ENCODE peak calls at places on chromosomes 13 and 19, in nine cellular contexts. One of them, this sample, is unnamed. For H3K4me1, the result is how much of the 10 kb centered on the place peaks cover.

GRCh38 chr13:25177012-25177411 is 4.9 kb upstream of the AMER2 start:
- DNase-seq in H9: no peak
- DNase-seq in A549: no peak
- DNase-seq in fibroblast of lung: no peak
- DNase-seq in K562: no peak
- DNase-seq in IMR-90: no peak
- DNase-seq in hepatocyte: no peak
- DNase-seq in PC-9: no peak
- DNase-seq in OCI-LY7: no peak
- DNase-seq in this sample: no peak

GRCh38 chr13:29448124-29448685 is 147.3 kb downstream of the SLC7A1 start:
- DNase-seq in H9: no peak
- DNase-seq in A549: no peak
- DNase-seq in fibroblast of lung: no peak
- DNase-seq in K562: no peak
- DNase-seq in IMR-90: no peak
- DNase-seq in hepatocyte: no peak
- DNase-seq in PC-9: no peak
- DNase-seq in OCI-LY7: peak
- DNase-seq in this sample: no peak

GRCh38 chr13:31517599-31517998 is 221.7 kb upstream of the RXFP2 start:
- DNase-seq in H9: no peak
- DNase-seq in A549: no peak
- DNase-seq in fibroblast of lung: no peak
- DNase-seq in K562: no peak
- DNase-seq in IMR-90: no peak
- DNase-seq in hepatocyte: no peak
- DNase-seq in PC-9: no peak
- DNase-seq in OCI-LY7: no peak
- DNase-seq in this sample: no peak

GRCh38 chr13:85411608-85412007 is 387.6 kb downstream of the SLITRK6 start:
- DNase-seq in H9: no peak
- DNase-seq in A549: no peak
- DNase-seq in fibroblast of lung: no peak
- DNase-seq in K562: no peak
- DNase-seq in IMR-90: peak
- DNase-seq in hepatocyte: no peak
- DNase-seq in PC-9: no peak
- DNase-seq in OCI-LY7: no peak
- DNase-seq in this sample: no peak

GRCh38 chr19:5355076-5355475 is 14.5 kb upstream of the PTPRS start:
- DNase-seq in H9: no peak
- DNase-seq in A549: no peak
- DNase-seq in fibroblast of lung: no peak
- DNase-seq in K562: no peak
- DNase-seq in IMR-90: no peak
- DNase-seq in hepatocyte: no peak
- DNase-seq in PC-9: no peak
- DNase-seq in OCI-LY7: no peak
- DNase-seq in this sample: no peak

GRCh38 chr13:96824110-96824509 is 170.2 kb downstream of the OXGR1 start:
- DNase-seq in H9: no peak
- DNase-seq in A549: no peak
- DNase-seq in fibroblast of lung: no peak
- DNase-seq in K562: no peak
- DNase-seq in IMR-90: no peak
- DNase-seq in hepatocyte: no peak
- DNase-seq in PC-9: no peak
- DNase-seq in OCI-LY7: no peak
- DNase-seq in this sample: no peak

GRCh38 chr19:36771275-36772231 is 1.1 kb downstream of the ZNF850 start:
- DNase-seq in H9: peak
- DNase-seq in A549: peak
- DNase-seq in fibroblast of lung: peak
- DNase-seq in K562: peak
- DNase-seq in IMR-90: peak
- DNase-seq in hepatocyte: peak
- DNase-seq in PC-9: peak
- DNase-seq in OCI-LY7: peak
- DNase-seq in this sample: peak

GRCh38 chr13:96053003-96053703 is at the start of gene UGGT2:
- DNase-seq in H9: peak
- DNase-seq in A549: peak
- DNase-seq in fibroblast of lung: peak
- DNase-seq in K562: peak
- DNase-seq in IMR-90: peak
- DNase-seq in hepatocyte: peak
- DNase-seq in PC-9: peak
- DNase-seq in OCI-LY7: no peak
- DNase-seq in this sample: peak

GRCh38 chr13:69324109-69324886 is 783.3 kb upstream of the ATXN8OS start:
- DNase-seq in H9: no peak
- DNase-seq in A549: peak
- DNase-seq in fibroblast of lung: peak
- DNase-seq in K562: no peak
- DNase-seq in IMR-90: no peak
- DNase-seq in hepatocyte: peak
- DNase-seq in PC-9: no peak
- DNase-seq in OCI-LY7: peak
- DNase-seq in this sample: peak

GRCh38 chr19:35292986-35293732 is 1.2 kb downstream of the MAG start:
- DNase-seq in H9: no peak
- DNase-seq in A549: no peak
- DNase-seq in fibroblast of lung: no peak
- DNase-seq in K562: no peak
- DNase-seq in IMR-90: no peak
- DNase-seq in hepatocyte: no peak
- DNase-seq in PC-9: no peak
- DNase-seq in OCI-LY7: no peak
- DNase-seq in this sample: no peak

GRCh38 chr19:41928221-41928683 is at the start of gene ERFL:
- DNase-seq in H9: no peak
- DNase-seq in A549: no peak
- DNase-seq in fibroblast of lung: no peak
- DNase-seq in K562: peak
- DNase-seq in IMR-90: no peak
- DNase-seq in hepatocyte: no peak
- DNase-seq in PC-9: peak
- DNase-seq in OCI-LY7: peak
- DNase-seq in this sample: peak

GRCh38 chr19:29845576-29846176 is 33.9 kb downstream of the CCNE1 start:
- DNase-seq in H9: peak
- DNase-seq in A549: peak
- DNase-seq in fibroblast of lung: no peak
- DNase-seq in K562: peak
- DNase-seq in IMR-90: peak
- DNase-seq in hepatocyte: peak
- DNase-seq in PC-9: peak
- DNase-seq in OCI-LY7: peak
- DNase-seq in this sample: peak

GRCh38 chr19:2477732-2478191 is 1.8 kb downstream of the GADD45B start:
- DNase-seq in H9: no peak
- DNase-seq in A549: peak
- DNase-seq in fibroblast of lung: peak
- DNase-seq in K562: no peak
- DNase-seq in IMR-90: peak
- DNase-seq in hepatocyte: peak
- DNase-seq in PC-9: peak
- DNase-seq in OCI-LY7: peak
- DNase-seq in this sample: no peak

GRCh38 chr13:98411617-98412310 is 165.1 kb downstream of the STK24 start:
- DNase-seq in H9: no peak
- DNase-seq in A549: no peak
- DNase-seq in fibroblast of lung: no peak
- DNase-seq in K562: no peak
- DNase-seq in IMR-90: no peak
- DNase-seq in hepatocyte: no peak
- DNase-seq in PC-9: no peak
- DNase-seq in OCI-LY7: no peak
- DNase-seq in this sample: no peak

GRCh38 chr13:59472134-59472533 is 691.6 kb downstream of the DIAPH3 start:
- DNase-seq in H9: no peak
- DNase-seq in A549: no peak
- DNase-seq in fibroblast of lung: peak
- DNase-seq in K562: no peak
- DNase-seq in IMR-90: peak
- DNase-seq in hepatocyte: no peak
- DNase-seq in PC-9: no peak
- DNase-seq in OCI-LY7: no peak
- DNase-seq in this sample: no peak

GRCh38 chr19:35449347-35450043 is 1.4 kb downstream of the FFAR2 start:
- DNase-seq in H9: no peak
- DNase-seq in A549: no peak
- DNase-seq in fibroblast of lung: no peak
- DNase-seq in K562: no peak
- DNase-seq in IMR-90: no peak
- DNase-seq in hepatocyte: peak
- DNase-seq in PC-9: peak
- DNase-seq in OCI-LY7: no peak
- DNase-seq in this sample: no peak

GRCh38 chr19:42253245-42254082 is 1.5 kb downstream of the ERF start:
- DNase-seq in H9: peak
- DNase-seq in A549: peak
- DNase-seq in fibroblast of lung: peak
- DNase-seq in K562: peak
- DNase-seq in IMR-90: peak
- DNase-seq in hepatocyte: peak
- DNase-seq in PC-9: peak
- DNase-seq in OCI-LY7: peak
- DNase-seq in this sample: peak

GRCh38 chr19:31534231-31534630 is 185.0 kb upstream of the TSHZ3 start:
- DNase-seq in H9: no peak
- DNase-seq in A549: no peak
- DNase-seq in fibroblast of lung: no peak
- DNase-seq in K562: no peak
- DNase-seq in IMR-90: no peak
- DNase-seq in hepatocyte: no peak
- DNase-seq in PC-9: no peak
- DNase-seq in OCI-LY7: no peak
- DNase-seq in this sample: no peak

GRCh38 chr19:2462635-2463421 is 6.1 kb upstream of the LMNB2 start:
- DNase-seq in H9: peak
- DNase-seq in A549: peak
- DNase-seq in fibroblast of lung: peak
- DNase-seq in K562: no peak
- DNase-seq in IMR-90: peak
- DNase-seq in hepatocyte: peak
- DNase-seq in PC-9: peak
- DNase-seq in OCI-LY7: no peak
- DNase-seq in this sample: peak

GRCh38 chr19:7450243-7451223 is 38.3 kb downstream of the PEX11G start:
- DNase-seq in H9: peak
- DNase-seq in A549: no peak
- DNase-seq in fibroblast of lung: peak
- DNase-seq in K562: no peak
- DNase-seq in IMR-90: peak
- DNase-seq in hepatocyte: peak
- DNase-seq in PC-9: no peak
- DNase-seq in OCI-LY7: peak
- DNase-seq in this sample: peak
- H3K4me1 ChIP-seq in H9: under half
- H3K4me1 ChIP-seq in A549: under half
- H3K4me1 ChIP-seq in fibroblast of lung: under half
- H3K4me1 ChIP-seq in K562: under half
- H3K4me1 ChIP-seq in IMR-90: under half
- H3K4me1 ChIP-seq in hepatocyte: under half
- H3K4me1 ChIP-seq in PC-9: under half
- H3K4me1 ChIP-seq in OCI-LY7: under half
- H3K4me1 ChIP-seq in this sample: under half

GRCh38 chr19:18672044-18672451 is 11.4 kb upstream of the CRTC1 start:
- DNase-seq in H9: no peak
- DNase-seq in A549: no peak
- DNase-seq in fibroblast of lung: no peak
- DNase-seq in K562: no peak
- DNase-seq in IMR-90: no peak
- DNase-seq in hepatocyte: no peak
- DNase-seq in PC-9: no peak
- DNase-seq in OCI-LY7: no peak
- DNase-seq in this sample: no peak
- H3K4me2 ChIP-seq in H9: no peak
- H3K4me2 ChIP-seq in A549: no peak
- H3K4me2 ChIP-seq in fibroblast of lung: peak
- H3K4me2 ChIP-seq in K562: no peak
- H3K4me2 ChIP-seq in IMR-90: no peak
- H3K4me2 ChIP-seq in hepatocyte: peak
- H3K4me2 ChIP-seq in PC-9: no peak
- H3K4me2 ChIP-seq in OCI-LY7: no peak
- H3K4me2 ChIP-seq in this sample: no peak

GRCh38 chr19:4324228-4324627 is 14.4 kb downstream of the STAP2 start:
- DNase-seq in H9: no peak
- DNase-seq in A549: no peak
- DNase-seq in fibroblast of lung: no peak
- DNase-seq in K562: no peak
- DNase-seq in IMR-90: no peak
- DNase-seq in hepatocyte: no peak
- DNase-seq in PC-9: no peak
- DNase-seq in OCI-LY7: no peak
- DNase-seq in this sample: no peak
- H3K4me1 ChIP-seq in H9: under half
- H3K4me1 ChIP-seq in A549: under half
- H3K4me1 ChIP-seq in fibroblast of lung: under half
- H3K4me1 ChIP-seq in K562: under half
- H3K4me1 ChIP-seq in IMR-90: under half
- H3K4me1 ChIP-seq in hepatocyte: under half
- H3K4me1 ChIP-seq in PC-9: under half
- H3K4me1 ChIP-seq in OCI-LY7: under half
- H3K4me1 ChIP-seq in this sample: under half

GRCh38 chr19:18788782-18789421 is 2.2 kb downstream of the COMP start:
- DNase-seq in H9: no peak
- DNase-seq in A549: no peak
- DNase-seq in fibroblast of lung: no peak
- DNase-seq in K562: no peak
- DNase-seq in IMR-90: no peak
- DNase-seq in hepatocyte: no peak
- DNase-seq in PC-9: no peak
- DNase-seq in OCI-LY7: no peak
- DNase-seq in this sample: no peak

GRCh38 chr19:18789883-18790565 is 1.1 kb downstream of the COMP start:
- DNase-seq in H9: peak
- DNase-seq in A549: no peak
- DNase-seq in fibroblast of lung: no peak
- DNase-seq in K562: peak
- DNase-seq in IMR-90: no peak
- DNase-seq in hepatocyte: peak
- DNase-seq in PC-9: no peak
- DNase-seq in OCI-LY7: no peak
- DNase-seq in this sample: peak

GRCh38 chr19:18789422-18789832 is 1.7 kb downstream of the COMP start:
- DNase-seq in H9: peak
- DNase-seq in A549: no peak
- DNase-seq in fibroblast of lung: no peak
- DNase-seq in K562: no peak
- DNase-seq in IMR-90: no peak
- DNase-seq in hepatocyte: no peak
- DNase-seq in PC-9: no peak
- DNase-seq in OCI-LY7: no peak
- DNase-seq in this sample: no peak

GRCh38 chr19:18791315-18791678 is 192 bp upstream of the COMP start:
- DNase-seq in H9: no peak
- DNase-seq in A549: no peak
- DNase-seq in fibroblast of lung: no peak
- DNase-seq in K562: no peak
- DNase-seq in IMR-90: no peak
- DNase-seq in hepatocyte: no peak
- DNase-seq in PC-9: no peak
- DNase-seq in OCI-LY7: no peak
- DNase-seq in this sample: no peak

GRCh38 chr19:18790566-18791314 is at the start of gene COMP:
- DNase-seq in H9: peak
- DNase-seq in A549: no peak
- DNase-seq in fibroblast of lung: no peak
- DNase-seq in K562: no peak
- DNase-seq in IMR-90: no peak
- DNase-seq in hepatocyte: no peak
- DNase-seq in PC-9: no peak
- DNase-seq in OCI-LY7: no peak
- DNase-seq in this sample: peak
- H3K4me2 ChIP-seq in H9: peak
- H3K4me2 ChIP-seq in A549: peak
- H3K4me2 ChIP-seq in fibroblast of lung: peak
- H3K4me2 ChIP-seq in K562: no peak
- H3K4me2 ChIP-seq in IMR-90: peak
- H3K4me2 ChIP-seq in hepatocyte: peak
- H3K4me2 ChIP-seq in PC-9: no peak
- H3K4me2 ChIP-seq in OCI-LY7: no peak
- H3K4me2 ChIP-seq in this sample: peak

This sample was measured in neural progenitor cell.